ENCODE peak calls at places on chromosome 18, in four cellular contexts. E is mammary epithelial cell, M is GM23338, A is A549. Q is an unnamed sample.

GRCh38 chr18:58527116-58528010 is 101.5 kb downstream of the ALPK2 start:
- DNase-seq in E (no peak), M (no peak), A (peak; percentile 59), Q (no peak)

GRCh38 chr18:59715966-59716369 is 18.7 kb upstream of the CCBE1 start:
- DNase-seq in M (no peak), A (peak; percentile 40), E (peak; percentile 91), Q (peak; percentile 87)

GRCh38 chr18:24397131-24397693 is 412 bp downstream of the OSBPL1A start:
- DNase-seq in M (peak; percentile 70), A (peak; percentile 33), E (peak; percentile 71), Q (no peak)

GRCh38 chr18:26429535-26429934 is 118.8 kb downstream of the KCTD1 start:
- DNase-seq in A (peak; percentile 66), E (peak; percentile 84), M (peak; percentile 37), Q (no peak)

GRCh38 chr18:5414546-5414945 is 119.0 kb upstream of the ZBTB14 start:
- DNase-seq in A (no peak), E (no peak), M (peak; percentile 63), Q (no peak)

GRCh38 chr18:40367576-40367975 is 1587.5 kb upstream of the PIK3C3 start:
- DNase-seq in A (no peak), M (no peak), E (no peak), Q (no peak)

GRCh38 chr18:52723456-52724065 is 383.6 kb downstream of the DCC start:
- DNase-seq in E (peak; percentile 1), M (no peak), A (no peak), Q (peak; percentile 1)

GRCh38 chr18:26614374-26614773 is 66.0 kb upstream of the KCTD1 start:
- DNase-seq in A (no peak), E (no peak), M (peak; percentile 46), Q (no peak)

GRCh38 chr18:67047334-67047733 is 443.4 kb upstream of the CDH19 start:
- DNase-seq in M (no peak), E (no peak), A (no peak), Q (no peak)

GRCh38 chr18:28455971-28456370 is 279.0 kb upstream of the CDH2 start:
- DNase-seq in A (no peak), E (no peak), M (no peak), Q (no peak)

GRCh38 chr18:2515908-2516625 is 55.2 kb downstream of the METTL4 start:
- DNase-seq in A (peak; percentile 24), M (no peak), E (peak; percentile 91), Q (peak; percentile 73)

GRCh38 chr18:39434223-39434622 is 1868.6 kb upstream of the CELF4 start:
- DNase-seq in A (no peak), E (no peak), M (no peak), Q (no peak)

GRCh38 chr18:58172031-58172430 is 128.0 kb downstream of the NEDD4L start:
- DNase-seq in E (no peak), A (no peak), M (no peak), Q (no peak)

GRCh38 chr18:13375302-13376255 is 157.0 kb downstream of the LDLRAD4 start:
- DNase-seq in M (no peak), A (peak; percentile 68), E (peak; percentile 79), Q (peak; percentile 43)

GRCh38 chr18:26056291-26056690 is 34.1 kb downstream of the SS18 start:
- DNase-seq in A (no peak), E (peak; percentile 27), M (no peak), Q (peak; percentile 22)

DNA sequence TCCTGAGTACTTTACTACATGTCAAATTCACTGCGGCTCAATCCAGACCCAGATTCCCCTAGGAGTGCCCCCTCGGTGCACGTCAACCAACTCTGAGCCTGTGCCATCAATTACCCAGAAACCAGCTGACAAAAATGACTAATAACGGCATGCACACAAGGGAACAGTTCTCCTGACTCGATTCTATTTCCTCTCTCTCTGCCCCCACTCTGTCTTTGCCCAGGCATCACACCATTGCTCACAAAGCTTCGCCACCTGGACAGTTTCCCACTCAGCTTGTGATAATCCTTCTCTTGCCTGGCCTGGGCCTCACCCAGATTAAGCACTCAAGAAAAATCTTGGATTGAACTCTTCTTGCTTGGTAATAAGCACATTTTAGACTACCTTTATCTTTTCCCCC is 115.2 kb upstream of the NDUFV2 start:
- DNase-seq in M (no peak), E (peak; percentile 69), A (no peak), Q (no peak)
- H3K27ac ChIP-seq in M (no peak overlapping the region), E (peak overlapping the region; percentile 73), A (peak overlapping the region; percentile 41), Q (peak overlapping the region; percentile 55)

DNA sequence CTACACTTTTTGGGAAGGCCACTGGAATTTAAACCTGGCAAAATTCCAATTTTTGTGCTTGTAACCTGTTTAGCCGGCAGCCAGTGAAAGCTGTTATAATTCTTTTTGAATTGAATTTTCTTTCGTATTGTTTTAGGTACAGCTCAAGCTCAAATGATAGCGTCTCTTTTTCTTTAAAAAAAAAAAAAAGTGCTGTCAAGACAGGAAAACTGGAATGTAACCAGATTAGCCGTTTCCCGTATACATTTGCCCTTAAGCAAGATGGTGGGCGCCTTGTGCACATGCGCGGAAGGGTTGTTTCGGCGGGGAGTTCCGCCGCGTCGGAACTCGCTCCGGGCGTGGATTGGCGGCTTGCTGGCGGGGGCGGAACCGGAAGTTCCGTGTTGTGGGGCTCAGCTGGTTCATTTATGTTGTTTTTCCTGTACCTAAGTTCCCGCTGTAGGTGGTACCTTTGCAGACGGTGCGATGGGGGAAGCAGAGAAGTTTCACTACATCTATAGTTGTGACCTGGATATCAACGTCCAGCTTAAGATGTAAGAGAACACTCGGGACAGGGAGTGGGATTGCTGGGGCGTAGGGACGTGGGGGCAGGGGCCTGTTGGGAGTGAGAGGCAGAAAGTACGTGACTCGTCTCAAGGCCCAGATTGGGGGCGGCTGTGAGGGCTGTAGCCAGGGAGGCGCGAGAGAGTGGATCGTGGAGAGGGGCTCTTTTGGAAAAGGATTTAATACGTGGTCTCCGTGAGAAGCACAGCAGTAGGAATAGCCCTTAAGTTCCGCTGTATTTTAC is at the start of gene PIK3C3:
- DNase-seq in A (peak; percentile 55), E (peak; percentile 95), M (peak; percentile 96), Q (peak; percentile 84)
- H3K27ac ChIP-seq in A (peak within 1 kb of the TSS; percentile 68), E (peak within 1 kb of the TSS; percentile 84), M (peak within 1 kb of the TSS; percentile 51), Q (peak within 1 kb of the TSS; percentile 53)

GRCh38 chr18:50830544-50830943 is 10.7 kb upstream of the MRO start:
- DNase-seq in A (no peak), M (no peak), E (no peak), Q (no peak)

GRCh38 chr18:50832754-50833153 is 12.9 kb upstream of the MRO start:
- DNase-seq in A (no peak), M (no peak), E (no peak), Q (no peak)

GRCh38 chr18:50839341-50839740 is 19.5 kb upstream of the MRO start:
- DNase-seq in A (no peak), E (no peak), M (no peak), Q (no peak)

GRCh38 chr18:50839996-50840395 is 20.2 kb upstream of the MRO start:
- DNase-seq in A (no peak), E (no peak), M (no peak), Q (no peak)

DNA sequence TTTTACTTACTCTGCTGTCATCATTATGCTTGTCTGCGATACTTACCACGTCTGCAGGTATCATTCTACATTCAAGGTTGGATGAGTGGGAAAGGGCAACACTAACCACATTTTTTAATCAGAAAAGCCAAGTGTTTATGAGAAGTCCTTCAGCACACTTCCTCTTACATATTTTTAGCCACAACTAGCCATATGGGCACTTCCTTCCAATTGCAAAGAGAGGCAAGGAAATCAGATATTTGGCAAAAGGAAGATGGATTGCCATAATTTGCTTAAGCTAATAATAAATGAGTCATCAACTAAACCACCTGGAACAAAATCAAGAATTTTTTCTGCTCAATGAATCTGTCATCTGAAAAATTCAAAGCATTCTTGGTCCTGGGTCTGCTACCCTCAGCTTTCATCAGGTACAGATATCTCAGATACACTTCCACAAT is 16.7 kb upstream of the MRO start:
- DNase-seq in A (no peak), E (peak; percentile 81), M (no peak), Q (peak; percentile 89)
- H3K27ac ChIP-seq in A (no peak overlapping the region), E (no peak overlapping the region), M (no peak overlapping the region), Q (no peak overlapping the region)

GRCh38 chr18:74699455-74699854 is 101.8 kb downstream of the ZNF407 start:
- DNase-seq in E (no peak), A (no peak), M (no peak), Q (no peak)

GRCh38 chr18:74698881-74699280 is 101.2 kb downstream of the ZNF407 start:
- DNase-seq in M (no peak), A (no peak), E (no peak), Q (no peak)

GRCh38 chr18:74708169-74708568 is 110.5 kb downstream of the ZNF407 start:
- DNase-seq in E (no peak), A (no peak), M (no peak), Q (no peak)

GRCh38 chr18:74702951-74703350 is 105.3 kb downstream of the ZNF407 start:
- DNase-seq in E (peak; percentile 52), M (no peak), A (no peak), Q (no peak)
- H3K27ac ChIP-seq in E (no peak overlapping the region), M (no peak overlapping the region), A (no peak overlapping the region), Q (no peak overlapping the region)

GRCh38 chr18:76752400-76752799 is 70.0 kb upstream of the ZNF236 start:
- DNase-seq in E (peak; percentile 52), M (no peak), A (no peak), Q (no peak)

GRCh38 chr18:76754381-76754780 is 68.0 kb upstream of the ZNF236 start:
- DNase-seq in A (no peak), M (no peak), E (no peak), Q (no peak)

GRCh38 chr18:76750269-76750668 is 72.1 kb upstream of the ZNF236 start:
- DNase-seq in A (no peak), M (no peak), E (no peak), Q (no peak)

GRCh38 chr18:76750886-76751537 is 71.3 kb upstream of the ZNF236 start:
- DNase-seq in E (no peak), M (no peak), A (no peak), Q (no peak)

DNA sequence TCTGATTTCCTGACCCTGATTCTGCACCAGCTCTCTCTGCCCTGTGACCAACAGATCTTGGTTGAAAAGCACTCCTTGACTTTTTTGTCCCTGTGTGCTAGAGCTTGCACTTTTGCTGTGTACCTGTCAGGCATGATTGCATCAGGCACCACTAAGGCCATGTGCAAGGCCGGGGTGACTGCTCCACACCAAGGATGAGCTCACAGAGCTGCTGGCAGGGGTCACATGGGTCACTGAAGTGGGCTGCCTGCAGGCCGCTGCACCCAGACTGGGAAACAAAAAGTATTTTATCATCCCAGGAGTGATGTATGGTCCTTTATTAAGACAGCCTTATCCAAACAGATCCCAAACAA is 70.8 kb upstream of the ZNF236 start:
- DNase-seq in E (no peak), M (no peak), A (no peak), Q (no peak)
- H3K27ac ChIP-seq in E (no peak overlapping the region), M (no peak overlapping the region), A (no peak overlapping the region), Q (no peak overlapping the region)

GRCh38 chr18:48928787-48929186 is 22.0 kb downstream of the SMAD7 start:
- DNase-seq in A (no peak), E (peak; percentile 57), M (no peak), Q (no peak)

GRCh38 chr18:48926420-48926857 is 24.3 kb downstream of the SMAD7 start:
- DNase-seq in M (no peak), E (no peak), A (no peak), Q (no peak)

GRCh38 chr18:48929212-48929612 is 21.6 kb downstream of the SMAD7 start:
- DNase-seq in E (peak; percentile 40), M (no peak), A (no peak), Q (no peak)

GRCh38 chr18:48924621-48925601 is 25.9 kb downstream of the SMAD7 start:
- DNase-seq in A (no peak), E (no peak), M (no peak), Q (no peak)

GRCh38 chr18:48927286-48928080 is 23.3 kb downstream of the SMAD7 start:
- DNase-seq in A (no peak), E (no peak), M (no peak), Q (no peak)
- H3K27ac ChIP-seq in A (peak overlapping the region; percentile 94), E (no peak overlapping the region), M (peak overlapping the region; percentile 19), Q (no peak overlapping the region)

GRCh38 chr18:48161911-48162698 is 231.6 kb upstream of the SMAD2 start:
- DNase-seq in E (peak; percentile 34), M (peak; percentile 55), A (peak; percentile 21), Q (no peak)
- H3K27ac ChIP-seq in E (peak overlapping the region; percentile 40), M (no peak overlapping the region), A (peak overlapping the region; percentile 87), Q (peak overlapping the region; percentile 77)